ENCODE peak calls at places on chromosomes 5 and 9, in seven cellular contexts. J, O, F, Z, R, Q and Y are unnamed samples.

GRCh38 chr9:85359161-85359560 is 382.6 kb downstream of the AGTPBP1 start:
- DNase-seq in J (no peak), O (no peak), F (no peak), Z (no peak), R (no peak), Q (no peak), Y (no peak)

GRCh38 chr5:81609810-81610375 is 141.0 kb downstream of the SSBP2 start:
- DNase-seq in J (no peak), O (no peak), F (no peak), Z (no peak), R (no peak), Q (no peak), Y (no peak)

GRCh38 chr5:155943516-155944407 is 383.2 kb upstream of the SGCD start:
- DNase-seq in J (peak; percentile 12), O (peak; percentile 25), F (no peak), Z (peak; percentile 83), R (no peak), Q (peak; percentile 58), Y (peak; percentile 53)

GRCh38 chr5:180596668-180597231 is 5.5 kb upstream of the SCGB3A1 start:
- DNase-seq in J (no peak), O (no peak), F (peak; percentile 58), Z (no peak), R (no peak), Q (peak; percentile 9), Y (peak; percentile 37)

GRCh38 chr5:79702606-79703380 is 13.2 kb downstream of the CMYA5 start:
- DNase-seq in J (peak; percentile 15), O (peak; percentile 54), F (no peak), Z (peak; percentile 46), R (peak; percentile 26), Q (no peak), Y (no peak)

GRCh38 chr5:82225525-82226172 is 52.5 kb downstream of the RPS23 start:
- DNase-seq in J (peak; percentile 61), O (peak; percentile 58), F (no peak), Z (peak; percentile 87), R (peak; percentile 54), Q (peak; percentile 78), Y (peak; percentile 58)

GRCh38 chr9:34546834-34547827 is 24.3 kb upstream of the ENHO start:
- DNase-seq in J (peak; percentile 29), O (peak; percentile 21), F (no peak), Z (peak; percentile 88), R (no peak), Q (peak; percentile 62), Y (peak; percentile 58)

GRCh38 chr9:69276775-69277174 is 48.2 kb upstream of the ENTREP1 start:
- DNase-seq in J (no peak), O (no peak), F (peak; percentile 61), Z (no peak), R (no peak), Q (no peak), Y (no peak)

GRCh38 chr5:4907636-4908035 is 232.5 kb upstream of the ADAMTS16 start:
- DNase-seq in J (no peak), O (no peak), F (no peak), Z (no peak), R (no peak), Q (no peak), Y (no peak)

GRCh38 chr5:102792705-102793104 is 37.6 kb downstream of the PAM start:
- DNase-seq in J (no peak), O (no peak), F (no peak), Z (no peak), R (no peak), Q (no peak), Y (no peak)

GRCh38 chr9:136609160-136609475 is 53.6 kb upstream of the EGFL7 start:
- DNase-seq in J (no peak), O (no peak), F (no peak), Z (no peak), R (no peak), Q (no peak), Y (no peak)

GRCh38 chr9:127574089-127574921 is 37.8 kb upstream of the STXBP1 start:
- DNase-seq in J (peak; percentile 26), O (no peak), F (peak; percentile 73), Z (peak; percentile 59), R (peak; percentile 52), Q (peak; percentile 89), Y (peak; percentile 75)